ENCODE peak calls at places on chromosomes 12 and 14, in ten cellular contexts. B, Q, D, O, M, T, R, X, C and A are unnamed samples.

GRCh38 chr12:57031228-57031670 is 14.9 kb upstream of the TAC3 start:
- DNase-seq in R (no peak), T (no peak), X (no peak), M (no peak), Q (no peak), D (no peak), O (no peak), B (no peak), C (peak; percentile 35), A (no peak)

GRCh38 chr12:80277732-80278131 is 166.3 kb upstream of the PTPRQ start:
- DNase-seq in X (no peak), B (no peak), R (no peak), M (no peak), C (no peak), D (no peak), T (no peak), O (no peak), Q (no peak), A (no peak)

GRCh38 chr14:73591690-73592448 is at the start of gene ACOT4:
- DNase-seq in C (no peak), O (peak; percentile 64), T (peak; percentile 34), M (peak; percentile 55), X (peak; percentile 26), B (peak; percentile 55), Q (peak; percentile 56), D (no peak), R (peak; percentile 69), A (peak; percentile 71)

GRCh38 chr12:52493172-52493571 is at the start of gene KRT6A:
- DNase-seq in R (no peak), T (no peak), X (no peak), C (no peak), D (no peak), Q (no peak), O (no peak), B (no peak), M (no peak), A (no peak)

GRCh38 chr12:85385406-85385805 is 105.4 kb downstream of the ALX1 start:
- DNase-seq in D (no peak), C (no peak), O (no peak), B (no peak), M (no peak), Q (no peak), T (no peak), R (no peak), X (no peak), A (no peak)

GRCh38 chr14:33737446-33737845 is 213.4 kb downstream of the EGLN3 start:
- DNase-seq in O (no peak), Q (no peak), R (no peak), D (no peak), X (no peak), T (no peak), C (no peak), M (no peak), B (peak; percentile 43), A (no peak)

GRCh38 chr12:41795066-41795465 is 349.6 kb downstream of the GXYLT1 start:
- DNase-seq in X (no peak), O (no peak), Q (no peak), D (no peak), M (no peak), C (no peak), R (no peak), T (no peak), B (peak; percentile 0), A (no peak)

GRCh38 chr12:4269279-4269991 is 4.1 kb upstream of the CCND2 start:
- DNase-seq in T (peak; percentile 69), Q (peak; percentile 89), B (peak; percentile 53), M (peak; percentile 68), X (peak; percentile 85), D (peak; percentile 89), R (peak; percentile 80), O (peak; percentile 84), C (peak; percentile 63), A (peak; percentile 94)

GRCh38 chr14:67068246-67068645 is 121.0 kb upstream of the GARIN2 start:
- DNase-seq in M (no peak), B (peak; percentile 24), C (no peak), R (no peak), D (no peak), O (no peak), X (no peak), Q (no peak), T (no peak), A (no peak)

GRCh38 chr14:64673748-64674147 is 30.5 kb upstream of the PLEKHG3 start:
- DNase-seq in O (no peak), B (no peak), Q (no peak), X (no peak), T (no peak), C (no peak), R (no peak), M (no peak), D (no peak), A (no peak)

GRCh38 chr14:32471183-32471582 is 142.1 kb downstream of the AKAP6 start:
- DNase-seq in O (no peak), B (no peak), Q (no peak), T (no peak), M (no peak), X (no peak), D (no peak), C (no peak), R (no peak), A (no peak)

GRCh38 chr12:117121456-117121855 is 22.2 kb upstream of the TESC start:
- DNase-seq in Q (no peak), R (no peak), D (no peak), O (no peak), M (no peak), X (no peak), B (no peak), C (no peak), T (no peak), A (no peak)

DNA sequence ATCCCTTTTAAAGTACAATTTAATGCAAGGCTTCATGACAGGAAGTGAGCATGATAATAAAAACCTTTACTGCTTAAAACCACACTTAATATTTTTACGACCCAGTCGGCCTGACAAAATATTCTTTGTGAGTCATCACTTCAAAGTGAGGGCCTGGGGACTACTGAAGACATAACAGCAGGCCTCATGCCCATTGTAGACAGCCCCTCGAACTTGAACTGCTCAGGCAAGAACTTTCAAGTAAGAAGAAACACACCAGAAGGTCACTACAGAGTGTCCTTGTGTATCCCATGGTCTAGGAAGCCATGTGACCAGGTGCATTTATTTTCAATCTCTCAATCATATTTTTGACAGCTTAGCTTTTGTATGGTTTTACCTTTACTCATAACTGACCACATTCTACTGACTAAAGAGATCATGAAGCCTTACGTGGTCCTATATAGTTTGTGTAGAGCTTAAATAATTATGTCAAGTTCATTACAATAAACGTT is 61.4 kb upstream of the MANSC4 start:
- DNase-seq in R (no peak), D (no peak), O (no peak), C (no peak), T (no peak), Q (no peak), M (no peak), X (no peak), B (peak; percentile 29), A (no peak)
- H3K4me3 ChIP-seq in R (no peak overlapping the region), D (no peak overlapping the region), O (no peak overlapping the region), C (no peak overlapping the region), T (no peak overlapping the region), Q (no peak overlapping the region), M (no peak overlapping the region), X (no peak overlapping the region), B (no peak overlapping the region), A (no peak overlapping the region)

GRCh38 chr12:48265792-48266191 is 62.7 kb upstream of the OR10AD1 start:
- DNase-seq in R (no peak), C (no peak), O (no peak), M (no peak), X (no peak), D (no peak), Q (no peak), T (no peak), B (no peak), A (no peak)
- H3K27ac ChIP-seq in R (no peak overlapping the region), C (no peak overlapping the region), O (no peak overlapping the region), M (no peak overlapping the region), X (no peak overlapping the region), D (no peak overlapping the region), Q (no peak overlapping the region), T (no peak overlapping the region), B (no peak overlapping the region), A (no peak overlapping the region)

GRCh38 chr14:105180598-105181528 is at the start of gene NUDT14:
- DNase-seq in R (peak; percentile 82), B (peak; percentile 53), D (peak; percentile 57), M (peak; percentile 93), T (peak; percentile 82), Q (peak; percentile 93), X (peak; percentile 77), O (peak; percentile 82), C (peak; percentile 84), A (peak; percentile 88)

GRCh38 chr14:105184461-105184860 is 3.3 kb upstream of the NUDT14 start:
- DNase-seq in T (no peak), R (no peak), B (no peak), O (no peak), D (no peak), C (no peak), M (no peak), Q (no peak), X (no peak), A (no peak)

GRCh38 chr14:105179191-105179590 is 1.9 kb downstream of the NUDT14 start:
- DNase-seq in X (no peak), B (no peak), T (no peak), Q (no peak), D (no peak), O (no peak), C (no peak), M (no peak), R (no peak), A (no peak)

GRCh38 chr14:105182296-105183020 is 1.3 kb upstream of the NUDT14 start:
- DNase-seq in O (no peak), M (no peak), R (no peak), C (no peak), T (no peak), X (no peak), B (no peak), Q (no peak), D (no peak), A (no peak)

GRCh38 chr14:105181542-105182295 is 607 bp upstream of the NUDT14 start:
- DNase-seq in O (no peak), C (no peak), X (no peak), M (no peak), D (no peak), R (no peak), B (no peak), Q (no peak), T (no peak), A (peak; percentile 58)
- H3K4me3 ChIP-seq in O (peak overlapping the region; percentile 69), C (peak overlapping the region; percentile 68), X (peak overlapping the region; percentile 49), M (peak overlapping the region; percentile 61), D (no peak overlapping the region), R (no peak overlapping the region), B (peak overlapping the region; percentile 65), Q (peak overlapping the region; percentile 60), T (no peak overlapping the region), A (peak overlapping the region; percentile 65)

GRCh38 chr14:56221392-56222128 is 103.3 kb downstream of the PELI2 start:
- DNase-seq in Q (no peak), B (no peak), R (no peak), C (no peak), D (no peak), X (no peak), O (no peak), T (no peak), M (no peak), A (no peak)

GRCh38 chr14:56219666-56220413 is 101.6 kb downstream of the PELI2 start:
- DNase-seq in O (no peak), X (no peak), R (no peak), M (no peak), B (no peak), Q (no peak), C (no peak), D (no peak), T (peak; percentile 24), A (no peak)

GRCh38 chr14:56224179-56224578 is 106.0 kb downstream of the PELI2 start:
- DNase-seq in B (no peak), X (no peak), R (no peak), O (no peak), T (no peak), D (no peak), M (no peak), C (no peak), Q (no peak), A (no peak)

GRCh38 chr14:56224691-56225681 is 106.8 kb downstream of the PELI2 start:
- DNase-seq in X (no peak), M (peak; percentile 69), R (peak; percentile 90), T (peak; percentile 54), O (no peak), C (no peak), Q (peak; percentile 76), B (no peak), D (no peak), A (no peak)
- H3K27ac ChIP-seq in X (no peak overlapping the region), M (no peak overlapping the region), R (peak overlapping the region; percentile 13), T (no peak overlapping the region), O (no peak overlapping the region), C (no peak overlapping the region), Q (no peak overlapping the region), B (no peak overlapping the region), D (no peak overlapping the region), A (no peak overlapping the region)